ENCODE peak calls at places on chromosomes 4 and X, in nine cellular contexts. S is upper lobe of right lung, P is endothelial cell of umbilical vein, Y is uterus, A is substantia nigra, G is cardiac muscle cell, U is ovary, F is IMR-90, L is colonic mucosa. Q is an unnamed sample.

GRCh38 chr4:59535541-59535940 is 1664.6 kb upstream of the ADGRL3 start:
- DNase-seq in S (no peak), F (no peak), G (no peak), P (no peak), A (no peak), U (no peak), Y (no peak), L (no peak), Q (no peak)

GRCh38 chrX:80578518-80579105 is 158.4 kb downstream of the TENT5D start:
- DNase-seq in L (no peak), S (no peak), A (no peak), Y (no peak), P (peak), F (peak), U (no peak), G (peak), Q (no peak)

GRCh38 chrX:14291626-14292025 is 237.7 kb upstream of the GLRA2 start:
- DNase-seq in F (no peak), G (no peak), Y (no peak), P (no peak), S (no peak), L (no peak), U (no peak), A (no peak), Q (no peak)

GRCh38 chr4:26223160-26223559 is 97.7 kb upstream of the RBPJ start:
- DNase-seq in G (no peak), F (peak), L (no peak), Y (no peak), U (no peak), A (no peak), S (no peak), P (no peak), Q (no peak)

GRCh38 chr4:182653596-182653995 is 263.6 kb downstream of the DCTD start:
- DNase-seq in A (no peak), G (no peak), Y (no peak), F (peak), L (no peak), P (peak), U (no peak), S (no peak), Q (no peak)

GRCh38 chr4:126451237-126451885 is 1136.6 kb downstream of the FAT4 start:
- DNase-seq in L (no peak), P (no peak), A (no peak), Y (no peak), S (no peak), G (no peak), F (peak), U (no peak), Q (no peak)

GRCh38 chrX:153922932-153923857 is 2.9 kb downstream of the ARHGAP4 start:
- DNase-seq in U (peak), F (peak), P (peak), G (peak), A (peak), L (peak), Y (peak), S (peak), Q (peak)

GRCh38 chr4:52877006-52877405 is 14.9 kb downstream of the RASL11B start:
- DNase-seq in G (no peak), U (no peak), S (no peak), A (no peak), P (no peak), L (no peak), F (no peak), Y (no peak), Q (no peak)

GRCh38 chr4:80931645-80932215 is 98.8 kb upstream of the BMP3 start:
- DNase-seq in A (no peak), P (no peak), G (peak), U (peak), F (no peak), Y (no peak), L (no peak), S (no peak), Q (no peak)

DNA sequence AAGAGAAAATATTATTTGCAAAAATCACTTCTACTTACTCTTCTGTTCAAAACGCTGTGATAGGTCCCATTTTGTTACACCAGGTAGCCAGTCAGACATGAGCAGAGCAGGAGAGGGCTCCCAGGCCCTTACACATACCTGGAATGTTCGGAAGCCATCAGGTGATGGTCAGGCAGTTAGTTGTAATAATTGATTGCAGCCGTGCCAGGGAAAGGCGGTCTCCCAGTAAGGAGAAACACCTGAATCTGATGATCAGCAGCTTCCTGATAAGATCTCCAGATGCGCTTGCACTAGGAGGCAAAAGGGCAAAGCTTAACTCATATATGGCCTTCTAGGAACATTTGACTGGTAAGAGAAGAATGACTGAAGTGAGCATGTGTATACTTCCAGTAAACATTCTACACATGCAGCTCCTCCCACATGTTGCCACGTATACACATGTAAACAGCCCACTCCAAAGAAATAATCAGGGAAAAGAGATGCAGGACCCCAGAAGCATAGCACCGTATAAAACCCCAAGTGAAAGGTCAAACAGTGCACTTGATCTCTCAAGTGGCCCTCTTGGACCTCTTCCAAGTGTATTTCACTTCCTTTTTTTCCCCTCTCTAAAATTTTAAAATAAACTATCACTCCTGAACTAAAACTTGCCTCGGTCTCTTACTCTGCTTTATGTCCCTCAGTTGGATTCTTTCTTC is 1338.0 kb downstream of the FSTL5 start:
- DNase-seq in S (no peak), L (no peak), P (no peak), A (no peak), U (no peak), Y (no peak), F (no peak), G (no peak), Q (no peak)
- H3K27ac ChIP-seq in S (no peak), L (no peak), P (no peak), A (no peak), U (no peak), Y (no peak), F (no peak), G (no peak), Q (no peak)

GRCh38 chr4:88606832-88607231 is 14.6 kb downstream of the HERC3 start:
- DNase-seq in P (no peak), S (no peak), A (no peak), U (no peak), Y (no peak), G (no peak), L (no peak), F (no peak), Q (no peak)
- H3K27ac ChIP-seq in P (no peak), S (no peak), A (no peak), U (no peak), Y (no peak), G (no peak), L (no peak), F (no peak), Q (no peak)

DNA sequence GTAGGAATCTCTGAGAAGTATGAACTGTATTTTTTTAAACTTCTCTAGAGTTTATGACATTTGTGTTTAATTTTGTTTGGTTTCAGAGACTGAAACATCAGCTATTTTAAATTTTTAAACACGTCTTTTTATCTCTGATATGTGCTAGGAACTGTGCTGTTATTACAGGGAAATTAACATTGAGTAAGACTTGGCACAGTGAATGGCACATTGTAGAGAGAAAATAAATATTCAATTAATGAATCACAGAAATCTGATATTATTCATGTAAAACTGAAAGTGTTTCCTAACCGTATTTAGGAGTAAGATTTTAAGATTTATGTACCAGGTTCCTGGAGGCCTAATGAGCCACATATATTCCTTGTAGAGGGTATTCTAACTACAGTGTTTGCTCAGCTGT is 120.8 kb upstream of the FAM9C start:
- DNase-seq in Y (no peak), U (no peak), F (no peak), G (peak), S (no peak), A (no peak), L (no peak), P (no peak), Q (no peak)
- H3K27ac ChIP-seq in Y (peak), U (no peak), F (no peak), G (no peak), S (peak), A (no peak), L (no peak), P (peak), Q (no peak)

GRCh38 chrX:129842510-129843208 is 1.0 kb downstream of the ZDHHC9 start:
- DNase-seq in S (peak), U (peak), G (peak), A (peak), L (peak), Y (peak), F (peak), P (peak), Q (peak)
- H3K27ac ChIP-seq in S (peak), U (no peak), G (no peak), A (peak), L (peak), Y (peak), F (peak), P (peak), Q (peak)

GRCh38 chr4:107449611-107450369 is 270.2 kb downstream of the PAPSS1 start:
- DNase-seq in P (peak), Y (no peak), A (no peak), S (no peak), L (peak), G (no peak), F (no peak), U (no peak), Q (no peak)

GRCh38 chr4:107453231-107453630 is 266.8 kb downstream of the PAPSS1 start:
- DNase-seq in L (no peak), G (peak), U (no peak), Y (no peak), P (peak), A (no peak), S (no peak), F (no peak), Q (no peak)

GRCh38 chr4:107452717-107453116 is 267.3 kb downstream of the PAPSS1 start:
- DNase-seq in A (no peak), P (no peak), L (no peak), S (no peak), Y (no peak), G (no peak), F (no peak), U (no peak), Q (no peak)

DNA sequence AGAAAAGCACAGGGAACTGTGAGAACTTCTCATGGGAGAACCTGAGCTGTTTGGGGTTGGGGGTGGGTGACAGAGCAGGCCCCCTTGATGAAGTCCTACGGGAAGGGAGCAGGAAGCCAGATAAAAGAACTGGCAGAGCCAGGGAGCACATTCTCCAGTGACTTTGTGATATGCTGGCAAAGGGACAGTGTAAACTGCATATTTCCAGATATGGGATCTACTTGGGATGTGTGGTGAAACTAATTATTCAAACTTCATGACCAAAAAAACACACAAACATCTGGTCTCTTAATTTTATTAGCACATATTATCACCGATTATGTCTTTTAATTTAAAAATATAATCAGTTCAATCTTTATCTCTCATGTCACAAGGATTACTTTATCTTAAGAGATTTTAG is 266.0 kb downstream of the PAPSS1 start:
- DNase-seq in P (peak), A (no peak), Y (no peak), F (no peak), U (no peak), S (no peak), L (no peak), G (peak), Q (no peak)
- H3K27ac ChIP-seq in P (no peak), A (no peak), Y (no peak), F (no peak), U (no peak), S (no peak), L (no peak), G (no peak), Q (no peak)

GRCh38 chrX:129427267-129427666 is 96.0 kb downstream of the SMARCA1 start:
- DNase-seq in Y (no peak), S (no peak), L (no peak), A (no peak), G (no peak), P (no peak), F (no peak), U (no peak), Q (no peak)
- H3K27ac ChIP-seq in Y (no peak), S (no peak), L (no peak), A (no peak), G (no peak), P (no peak), F (no peak), U (no peak), Q (no peak)

DNA sequence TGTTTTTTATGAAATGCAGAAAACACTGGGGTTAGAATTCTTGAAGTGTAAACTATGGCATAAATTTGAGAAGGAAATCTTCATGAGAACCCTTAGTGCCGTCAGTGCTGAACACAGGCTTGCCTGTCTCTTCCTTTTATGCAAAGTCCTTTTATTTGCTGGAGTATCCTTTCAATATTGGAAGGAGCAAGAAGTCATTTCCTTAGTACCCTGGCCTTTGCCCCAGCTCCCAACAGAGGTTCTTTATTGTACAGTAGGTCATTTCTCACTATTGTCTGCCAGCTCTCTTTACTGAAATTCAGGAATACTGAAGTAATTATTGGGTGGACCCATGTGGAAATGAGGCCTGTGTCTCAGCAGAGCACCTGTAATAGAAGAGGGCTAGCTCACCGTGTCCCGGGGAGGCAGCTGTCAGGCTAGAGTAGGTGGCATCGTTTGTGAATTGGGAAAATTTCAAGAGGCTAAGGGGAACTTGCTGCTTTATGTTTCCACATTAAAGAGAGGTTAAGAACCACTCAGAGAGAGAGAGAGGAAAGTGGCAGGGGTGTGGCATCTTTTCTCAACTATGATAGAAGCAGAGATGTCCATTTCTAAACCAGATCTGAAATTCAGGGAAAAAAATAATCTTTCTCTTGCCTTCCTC is 8.7 kb downstream of the FHDC1 start:
- DNase-seq in P (no peak), S (no peak), F (no peak), L (no peak), U (no peak), Y (no peak), A (no peak), G (no peak), Q (no peak)
- H3K27ac ChIP-seq in P (no peak), S (no peak), F (no peak), L (peak), U (no peak), Y (peak), A (no peak), G (no peak), Q (no peak)

GRCh38 chr4:88745581-88746163 is 48.0 kb upstream of the NAP1L5 start:
- DNase-seq in A (no peak), F (no peak), S (no peak), P (no peak), L (no peak), Y (no peak), G (no peak), U (no peak), Q (no peak)
- H3K27ac ChIP-seq in A (no peak), F (no peak), S (peak), P (no peak), L (no peak), Y (no peak), G (peak), U (no peak), Q (peak)

DNA sequence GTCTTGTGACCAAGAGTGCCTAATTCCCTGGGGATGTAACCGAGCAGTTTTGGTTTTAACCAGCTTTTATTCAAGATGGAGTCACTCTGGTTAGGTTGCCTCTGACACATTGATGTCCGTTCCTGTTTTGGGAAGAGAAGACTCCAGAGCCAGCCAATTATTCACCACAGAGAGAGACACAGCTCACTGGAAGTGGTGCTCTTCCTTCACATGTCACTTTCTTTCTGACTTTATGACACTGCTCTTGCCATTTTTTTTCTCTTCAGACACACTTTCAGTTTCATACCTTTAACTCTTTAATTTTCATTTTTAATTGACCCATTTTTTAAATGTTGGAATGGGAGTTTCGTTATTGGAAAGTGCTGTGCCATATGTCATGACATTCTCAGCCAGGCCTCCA is 418.4 kb upstream of the FSTL5 start:
- DNase-seq in A (no peak), Y (no peak), S (no peak), L (no peak), U (no peak), F (no peak), P (no peak), G (no peak), Q (no peak)
- H3K27ac ChIP-seq in A (no peak), Y (no peak), S (no peak), L (no peak), U (no peak), F (no peak), P (no peak), G (no peak), Q (no peak)

Q was measured in tibial artery.